ENCODE peak calls at places on chromosomes 16 and 17, in six cellular contexts. Q is ascending aorta, S is cardiac muscle cell, B is psoas muscle, D is H1, H is Panc1. G is an unnamed sample.

GRCh38 chr16:66459878-66460277 is 32.8 kb downstream of the BEAN1 start:
- DNase-seq in B (no peak), Q (no peak), S (no peak), D (peak), H (no peak), G (no peak)

GRCh38 chr17:80827646-80828643 is 163.7 kb upstream of the CHMP6 start:
- DNase-seq in B (no peak), D (peak), Q (peak), H (no peak), S (no peak), G (no peak)

GRCh38 chr17:2081564-2081963 is 26.7 kb downstream of the HIC1 start:
- DNase-seq in Q (no peak), H (no peak), D (no peak), S (no peak), B (no peak), G (no peak)

GRCh38 chr16:67206838-67207115 is 7.8 kb downstream of the ELMO3 start:
- DNase-seq in D (no peak), S (no peak), Q (no peak), H (no peak), B (no peak), G (no peak)

GRCh38 chr16:11806721-11807120 is 9.7 kb upstream of the ZC3H7A start:
- DNase-seq in D (no peak), B (no peak), Q (no peak), S (no peak), H (no peak), G (no peak)

GRCh38 chr17:55527520-55528118 is 16.4 kb upstream of the SMIM36 start:
- DNase-seq in Q (no peak), B (no peak), D (peak), S (peak), H (no peak), G (no peak)

GRCh38 chr16:87297918-87298631 is 19.1 kb downstream of the C16orf95 start:
- DNase-seq in B (no peak), S (peak), D (peak), Q (no peak), H (no peak), G (no peak)

GRCh38 chr17:79622201-79622601 is 11.3 kb upstream of the RBFOX3 start:
- DNase-seq in H (no peak), D (peak), S (no peak), Q (peak), B (no peak), G (no peak)

GRCh38 chr16:46826618-46827017 is 4.4 kb downstream of the C16orf87 start:
- DNase-seq in H (no peak), B (no peak), S (no peak), Q (no peak), D (no peak), G (no peak)

GRCh38 chr17:5413682-5414081 is 5.8 kb downstream of the NUP88 start:
- DNase-seq in B (no peak), D (no peak), S (no peak), Q (no peak), H (peak), G (no peak)

GRCh38 chr17:37067555-37068111 is 118.9 kb downstream of the AATF start:
- DNase-seq in B (peak), D (no peak), S (no peak), H (peak), Q (no peak), G (no peak)

GRCh38 chr16:709651-710499 is 4.3 kb upstream of the FBXL16 start:
- DNase-seq in B (no peak), H (no peak), S (peak), D (no peak), Q (no peak), G (no peak)

GRCh38 chr16:81066700-81067099 is 10.3 kb downstream of the C16orf46 start:
- DNase-seq in S (no peak), B (no peak), Q (no peak), H (no peak), D (no peak), G (no peak)

GRCh38 chr17:27552467-27552779 is 78.6 kb upstream of the LGALS9 start:
- DNase-seq in H (no peak), D (no peak), B (no peak), S (no peak), Q (no peak), G (no peak)

GRCh38 chr16:58494981-58495860 is 4.7 kb upstream of the NDRG4 start:
- DNase-seq in Q (peak), S (peak), D (peak), B (peak), H (no peak), G (peak)

GRCh38 chr16:87108941-87109340 is 208.3 kb downstream of the C16orf95 start:
- DNase-seq in B (no peak), Q (no peak), H (no peak), D (no peak), S (no peak), G (no peak)

GRCh38 chr17:38867179-38867994 is 2.5 kb upstream of the LASP1 start:
- DNase-seq in S (peak), B (peak), Q (no peak), D (peak), H (no peak), G (no peak)

GRCh38 chr16:87924937-87925670 is 11.2 kb downstream of the CA5A start:
- DNase-seq in D (no peak), B (no peak), H (no peak), S (no peak), Q (no peak), G (no peak)

GRCh38 chr16:16150117-16150877 is 73.0 kb downstream of the ABCC6 start:
- DNase-seq in S (no peak), D (no peak), H (no peak), Q (peak), B (peak), G (no peak)

GRCh38 chr17:8118769-8119574 is 658 bp upstream of the ALOXE3 start:
- DNase-seq in S (peak), B (peak), D (peak), Q (peak), H (no peak), G (peak)

GRCh38 chr17:40284085-40284713 is 3.5 kb upstream of the CDC6 start:
- DNase-seq in H (no peak), Q (peak), D (no peak), B (no peak), S (no peak), G (no peak)

GRCh38 chr16:89478576-89479221 is 11.7 kb downstream of the ANKRD11 start:
- DNase-seq in B (no peak), S (no peak), Q (no peak), D (no peak), H (no peak), G (no peak)

GRCh38 chr16:73268311-73268997 is 220.5 kb upstream of the ZFHX3 start:
- DNase-seq in B (no peak), H (no peak), Q (no peak), D (no peak), S (no peak), G (no peak)

GRCh38 chr16:9286930-9287329 is 195.5 kb downstream of the HAPSTR1 start:
- DNase-seq in H (no peak), D (no peak), Q (no peak), B (no peak), S (no peak), G (no peak)

GRCh38 chr16:24138024-24138423 is 118.1 kb upstream of the CACNG3 start:
- DNase-seq in Q (no peak), B (no peak), S (no peak), H (no peak), D (no peak), G (no peak)

GRCh38 chr16:10578474-10579316 is 1.7 kb downstream of the EMP2 start:
- DNase-seq in S (peak), H (no peak), Q (no peak), D (no peak), B (no peak), G (no peak)

DNA sequence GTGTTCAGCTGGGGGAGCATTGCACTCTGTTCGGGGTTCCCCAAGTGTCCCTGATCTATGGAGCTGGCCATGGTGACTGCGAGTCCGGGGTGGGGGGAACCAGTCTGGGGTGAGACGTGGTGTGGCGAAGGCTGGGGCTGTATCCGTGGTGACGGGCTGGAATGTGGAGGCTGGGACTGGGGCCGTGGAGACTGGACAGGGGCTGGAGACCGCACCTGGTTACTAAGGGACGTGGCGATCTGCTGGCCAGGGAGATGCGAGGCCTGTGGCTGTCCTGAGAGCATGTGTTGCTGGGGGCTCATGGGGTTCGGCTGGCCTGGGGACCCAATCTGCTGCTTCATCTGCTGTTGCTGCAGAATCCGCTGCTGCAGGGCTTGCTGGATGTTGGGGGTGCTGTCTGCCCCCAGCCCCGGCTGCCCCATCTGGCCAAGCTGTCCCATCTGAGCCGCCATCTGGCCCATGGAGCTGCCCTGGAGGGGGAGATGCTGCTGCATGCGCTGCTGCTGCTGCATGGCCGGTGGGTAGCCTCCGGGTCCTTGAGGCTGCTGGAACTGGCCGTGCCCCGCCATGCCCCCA is 10.6 kb upstream of the TRAP1 start:
- DNase-seq in B (no peak), D (no peak), Q (no peak), H (no peak), S (no peak), G (no peak)
- TF ChIP-seq CTCF in B (no peak), D (no peak), Q (no peak), H (no peak), S (no peak), G (no peak)

DNA sequence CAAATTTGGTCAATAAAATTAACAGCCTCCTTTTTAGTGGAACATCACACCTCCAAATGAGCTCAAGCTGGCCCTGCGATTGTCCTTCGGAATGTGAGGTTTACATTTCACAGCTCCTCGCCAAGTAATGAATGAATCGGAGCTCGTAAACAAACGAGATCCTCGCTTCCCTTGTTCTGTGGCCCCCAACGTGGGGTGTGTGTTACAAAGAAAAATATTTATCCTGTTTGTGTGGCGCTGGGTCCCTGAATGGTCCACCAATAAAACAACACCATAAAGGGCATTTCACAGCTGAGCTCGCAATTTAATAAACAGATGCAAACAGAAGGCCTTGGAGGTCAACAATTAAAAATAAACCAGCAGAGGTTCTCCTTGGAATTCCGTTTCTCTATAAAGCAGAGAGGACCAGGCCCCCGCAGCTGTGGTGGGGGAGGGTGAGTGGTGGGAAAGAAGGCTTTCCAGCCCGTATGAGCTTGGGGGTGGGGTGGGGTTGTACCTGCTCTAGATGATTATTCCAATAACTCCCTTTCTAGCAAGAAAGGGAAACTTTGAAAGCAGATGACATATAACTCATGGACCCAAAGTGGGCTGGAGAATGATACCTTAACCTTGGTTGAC is 393.9 kb upstream of the SALL1 start:
- DNase-seq in B (no peak), D (no peak), H (no peak), Q (no peak), S (no peak), G (no peak)
- H3K4me3 ChIP-seq in B (no peak), D (no peak), H (no peak), Q (no peak), S (no peak), G (no peak)

DNA sequence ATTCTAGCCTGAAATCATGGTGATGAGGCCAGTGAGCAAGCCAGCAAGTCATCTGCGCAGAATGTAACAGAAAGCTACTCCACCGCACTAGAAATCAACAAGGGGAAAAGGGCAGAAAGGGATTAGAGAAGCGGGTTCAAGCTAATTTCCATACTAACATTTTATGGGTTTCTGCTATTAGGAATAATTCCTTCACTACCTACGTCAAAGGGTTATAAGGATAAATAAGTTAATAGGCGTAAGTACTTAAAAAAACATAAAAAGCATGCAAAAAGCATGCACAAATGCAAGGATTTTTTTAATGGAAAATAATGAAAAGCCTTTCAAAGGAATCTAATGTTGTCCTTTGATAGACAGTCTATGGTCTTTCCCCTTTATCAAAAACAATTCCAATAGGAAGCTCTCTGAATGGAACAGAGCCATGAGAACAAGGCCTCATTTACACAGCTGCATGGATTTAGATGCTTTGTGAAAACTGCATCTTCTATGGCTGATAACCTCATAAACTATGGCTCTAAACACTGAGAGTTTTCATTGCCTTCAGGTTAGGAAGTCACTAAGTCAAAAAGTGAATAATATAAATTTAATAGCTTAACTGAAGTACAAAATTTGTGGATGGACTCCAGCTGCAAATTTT is 5.6 kb downstream of the EMC8 start:
- DNase-seq in D (no peak), B (no peak), Q (no peak), S (no peak), H (no peak), G (no peak)
- TF ChIP-seq CTCF in D (no peak), B (no peak), Q (no peak), S (no peak), H (no peak), G (no peak)

DNA sequence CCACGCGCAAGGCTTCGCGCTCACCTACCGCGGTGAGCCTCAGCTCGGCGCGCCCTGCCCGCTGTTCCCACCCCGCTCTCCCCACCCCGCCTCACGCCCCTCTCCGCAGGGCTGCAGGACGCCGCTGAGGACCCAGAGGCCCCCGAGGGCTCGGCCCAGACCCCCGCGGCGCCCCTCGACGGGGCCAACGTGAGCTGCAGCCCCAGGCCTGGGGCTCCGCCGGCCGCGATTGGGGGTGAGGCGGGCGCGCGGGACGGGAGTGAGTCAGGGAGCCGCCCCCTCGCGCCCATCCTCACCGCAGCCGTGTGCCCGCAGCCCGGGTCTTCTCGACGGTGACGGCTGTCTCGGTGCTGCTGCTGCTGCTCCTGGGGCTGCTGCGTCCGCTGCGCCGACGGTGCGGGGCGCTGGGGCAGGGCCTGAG is 1.9 kb upstream of the PAQR4 start:
- DNase-seq in B (no peak), D (peak), S (no peak), H (no peak), Q (no peak), G (no peak)
- H3K4me3 ChIP-seq in B (peak), D (peak), S (no peak), H (no peak), Q (peak), G (peak)

GRCh38 chr17:42016952-42017865 is at the start of gene DNAJC7:
- DNase-seq in S (peak), D (peak), B (peak), Q (peak), H (peak), G (peak)
- TF ChIP-seq CTCF in S (no peak), D (no peak), B (no peak), Q (no peak), H (no peak), G (no peak)

DNA sequence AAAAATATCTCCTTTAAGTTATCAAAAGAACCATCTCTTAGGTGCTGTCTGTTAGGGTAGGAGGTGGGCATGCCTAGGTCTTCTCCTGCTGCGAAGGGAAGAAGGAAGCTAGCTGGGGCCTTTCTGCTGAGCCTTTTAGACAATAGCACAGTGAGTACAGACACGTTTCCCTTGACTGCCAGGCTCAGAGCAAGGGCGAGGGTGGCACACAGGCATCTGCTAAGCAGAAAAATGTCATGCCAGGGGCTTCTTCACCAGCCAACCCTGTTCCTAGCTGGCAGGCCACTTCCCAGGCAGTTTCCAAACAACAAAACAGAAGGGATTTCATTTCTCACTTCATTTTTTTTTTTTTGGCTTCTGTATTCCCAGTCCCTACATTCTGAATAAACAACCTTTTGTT is 168.1 kb upstream of the MAF start:
- DNase-seq in D (no peak), S (no peak), B (no peak), H (no peak), Q (no peak), G (no peak)
- H3K4me3 ChIP-seq in D (no peak), S (no peak), B (peak), H (peak), Q (peak), G (no peak)

GRCh38 chr16:2720719-2721633 is 952 bp upstream of the PRSS27 start:
- DNase-seq in H (no peak), D (peak), B (peak), S (peak), Q (peak), G (peak)
- TF ChIP-seq CTCF in H (peak), D (peak), B (peak), S (peak), Q (peak), G (peak)

GRCh38 chr17:77324227-77324626 is 183.5 kb downstream of the SEC14L1 start:
- DNase-seq in D (no peak), H (no peak), S (no peak), Q (peak), B (no peak), G (no peak)

GRCh38 chr17:77322534-77323412 is 182.0 kb downstream of the SEC14L1 start:
- DNase-seq in D (no peak), H (no peak), S (peak), Q (peak), B (peak), G (no peak)

GRCh38 chr17:77322284-77322533 is 181.4 kb downstream of the SEC14L1 start:
- DNase-seq in B (no peak), D (no peak), H (no peak), Q (no peak), S (no peak), G (no peak)

GRCh38 chr17:77325537-77325825 is 184.7 kb downstream of the SEC14L1 start:
- DNase-seq in Q (no peak), D (no peak), B (no peak), S (no peak), H (no peak), G (no peak)

GRCh38 chr17:77323413-77324171 is 182.8 kb downstream of the SEC14L1 start:
- DNase-seq in H (no peak), B (peak), S (no peak), D (peak), Q (no peak), G (no peak)
- H3K4me3 ChIP-seq in H (peak), B (peak), S (no peak), D (no peak), Q (peak), G (peak)

DNA sequence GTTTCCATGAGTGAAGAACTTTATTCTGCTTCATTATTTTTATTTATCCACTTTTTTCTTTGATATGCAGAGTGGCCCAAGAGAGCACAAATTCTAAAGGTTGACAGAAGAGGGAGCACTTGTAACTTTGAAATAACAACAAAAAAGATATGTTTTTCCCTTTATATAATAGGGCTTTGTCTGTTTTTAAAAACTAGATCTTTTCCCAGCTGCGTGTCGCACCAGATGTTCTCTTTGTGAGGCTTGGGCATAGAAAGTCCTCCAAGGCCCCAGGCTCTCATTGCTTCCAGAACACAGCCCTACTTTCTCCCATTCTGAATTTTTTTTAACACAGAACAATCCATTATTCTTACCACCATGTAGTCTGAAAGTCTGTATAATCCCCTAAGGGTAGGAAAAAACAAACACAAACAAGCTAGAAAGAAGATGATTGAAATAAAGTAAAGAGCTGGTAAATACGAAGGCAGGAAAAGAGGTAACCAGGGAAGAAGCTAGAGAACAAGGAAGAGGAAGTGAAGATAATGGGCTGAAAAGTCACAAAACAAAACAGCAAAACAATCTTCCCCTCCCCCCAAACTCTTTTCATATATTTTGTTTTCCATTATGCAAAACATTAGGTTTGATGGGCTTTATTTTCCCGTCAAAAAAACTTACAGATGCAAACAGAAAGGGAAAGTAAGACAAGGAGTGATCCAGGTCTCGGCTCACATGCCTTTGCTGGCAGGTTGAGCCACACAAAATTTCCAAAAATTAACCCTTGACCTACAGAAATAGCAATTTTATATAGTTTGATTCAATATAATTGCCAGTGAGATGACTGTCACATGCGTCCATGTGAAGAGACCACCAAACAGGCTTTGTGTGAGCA is 160.3 kb downstream of the ABCA8 start:
- DNase-seq in S (no peak), Q (no peak), H (no peak), D (no peak), B (no peak), G (no peak)
- TF ChIP-seq CTCF in S (peak), Q (peak), H (no peak), D (no peak), B (peak), G (peak)

GRCh38 chr16:75263291-75263962 is 12.0 kb upstream of the BCAR1 start:
- DNase-seq in B (no peak), Q (no peak), D (no peak), H (no peak), S (no peak), G (no peak)
- H3K4me3 ChIP-seq in B (peak), Q (peak), D (no peak), H (peak), S (no peak), G (no peak)

G was measured in GM12864.